ENCODE peak calls at places on chromosomes 4 and X, in eight cellular contexts. N, A, B, I, S, K, C and O are unnamed samples.

GRCh38 chr4:1246111-1246881 is 2.6 kb downstream of the CTBP1 start:
- DNase-seq in N (no peak), A (peak), B (no peak), I (no peak), S (no peak), K (no peak), C (peak), O (peak)

GRCh38 chr4:865121-865465 is 39.2 kb upstream of the CPLX1 start:
- DNase-seq in N (no peak), A (no peak), B (no peak), I (no peak), S (no peak), K (no peak), C (no peak), O (no peak)

GRCh38 chr4:132297346-132297745 is 851.7 kb upstream of the PCDH10 start:
- DNase-seq in N (no peak), A (no peak), B (no peak), I (no peak), S (no peak), K (peak), C (no peak), O (no peak)

GRCh38 chrX:1592128-1592862 is 891 bp downstream of the AKAP17A start:
- DNase-seq in N (peak), A (no peak), B (no peak), I (no peak), S (peak), K (peak), C (no peak), O (peak)

GRCh38 chr4:94412019-94413017 is 39.4 kb upstream of the PDLIM5 start:
- DNase-seq in N (no peak), A (no peak), B (no peak), I (peak), S (no peak), K (peak), C (no peak), O (peak)

GRCh38 chr4:90503677-90504076 is 376.5 kb downstream of the CCSER1 start:
- DNase-seq in N (no peak), A (no peak), B (no peak), I (no peak), S (no peak), K (no peak), C (no peak), O (peak)

GRCh38 chr4:893995-894705 is 38.0 kb downstream of the GAK start:
- DNase-seq in N (no peak), A (no peak), B (no peak), I (no peak), S (no peak), K (no peak), C (no peak), O (no peak)

GRCh38 chr4:52144303-52144849 is 93.3 kb downstream of the SPATA18 start:
- DNase-seq in N (no peak), A (no peak), B (no peak), I (no peak), S (no peak), K (no peak), C (no peak), O (no peak)

GRCh38 chrX:78123190-78123589 is 16.3 kb downstream of the TAF9B start:
- DNase-seq in N (peak), A (no peak), B (no peak), I (no peak), S (no peak), K (peak), C (no peak), O (peak)

GRCh38 chr4:168615294-168615693 is 118.4 kb downstream of the PALLD start:
- DNase-seq in N (no peak), A (no peak), B (no peak), I (peak), S (no peak), K (no peak), C (no peak), O (peak)

GRCh38 chrX:119871245-119871598 is 311 bp downstream of the RNF113A start:
- DNase-seq in N (no peak), A (no peak), B (peak), I (no peak), S (no peak), K (no peak), C (no peak), O (no peak)

GRCh38 chr4:139956436-139957107 is 197.4 kb downstream of the MAML3 start:
- DNase-seq in N (no peak), A (no peak), B (no peak), I (no peak), S (no peak), K (no peak), C (no peak), O (no peak)

GRCh38 chr4:70940134-70940533 is 38.0 kb downstream of the MOB1B start:
- DNase-seq in N (no peak), A (no peak), B (no peak), I (no peak), S (no peak), K (no peak), C (no peak), O (no peak)

GRCh38 chr4:112523764-112524505 is 8.0 kb upstream of the NEUROG2 start:
- DNase-seq in N (peak), A (no peak), B (no peak), I (no peak), S (peak), K (no peak), C (peak), O (peak)

GRCh38 chr4:48960988-48961635 is 25.0 kb upstream of the CWH43 start:
- DNase-seq in N (no peak), A (no peak), B (no peak), I (no peak), S (no peak), K (no peak), C (no peak), O (no peak)

GRCh38 chrX:151370906-151371305 is 26.1 kb upstream of the VMA21 start:
- DNase-seq in N (peak), A (no peak), B (no peak), I (no peak), S (no peak), K (peak), C (no peak), O (no peak)

GRCh38 chr4:335515-335914 is 2.1 kb upstream of the ZNF141 start:
- DNase-seq in N (no peak), A (no peak), B (no peak), I (no peak), S (no peak), K (no peak), C (no peak), O (peak)

GRCh38 chrX:95063554-95063953 is 1389.5 kb downstream of the FAM133A start:
- DNase-seq in N (no peak), A (no peak), B (no peak), I (no peak), S (no peak), K (peak), C (no peak), O (peak)

GRCh38 chrX:5113128-5113527 is 1115.5 kb downstream of the NLGN4X start:
- DNase-seq in N (no peak), A (no peak), B (no peak), I (no peak), S (no peak), K (peak), C (no peak), O (peak)

GRCh38 chr4:152938237-152938969 is 2.3 kb downstream of the FHDC1 start:
- DNase-seq in N (no peak), A (no peak), B (no peak), I (no peak), S (no peak), K (no peak), C (no peak), O (no peak)

GRCh38 chr4:184417802-184418511 is 56.4 kb downstream of the IRF2 start:
- DNase-seq in N (peak), A (no peak), B (peak), I (peak), S (peak), K (peak), C (no peak), O (peak)

GRCh38 chr4:16025268-16025667 is 58.6 kb downstream of the PROM1 start:
- DNase-seq in N (no peak), A (no peak), B (no peak), I (no peak), S (no peak), K (no peak), C (no peak), O (no peak)

GRCh38 chr4:113113151-113113550 is 63.7 kb downstream of the ANK2 start:
- DNase-seq in N (no peak), A (no peak), B (no peak), I (no peak), S (no peak), K (no peak), C (no peak), O (no peak)

GRCh38 chr4:5186584-5187170 is 135.4 kb downstream of the STK32B start:
- DNase-seq in N (no peak), A (no peak), B (no peak), I (no peak), S (no peak), K (no peak), C (peak), O (no peak)

GRCh38 chr4:28481565-28481964 is 1620.9 kb downstream of the STIM2 start:
- DNase-seq in N (no peak), A (no peak), B (no peak), I (no peak), S (no peak), K (no peak), C (no peak), O (peak)

GRCh38 chr4:43968041-43968440 is 480.6 kb downstream of the KCTD8 start:
- DNase-seq in N (no peak), A (no peak), B (no peak), I (no peak), S (no peak), K (no peak), C (no peak), O (no peak)

GRCh38 chr4:158211288-158211687 is 1.0 kb downstream of the TMEM144 start:
- DNase-seq in N (no peak), A (no peak), B (no peak), I (no peak), S (no peak), K (no peak), C (no peak), O (no peak)

GRCh38 chrX:46792826-46793195 is 33.9 kb upstream of the SLC9A7 start:
- DNase-seq in N (no peak), A (no peak), B (no peak), I (no peak), S (no peak), K (no peak), C (no peak), O (no peak)

GRCh38 chr4:158884280-158884679 is 115.5 kb downstream of the FNIP2 start:
- DNase-seq in N (no peak), A (no peak), B (no peak), I (no peak), S (no peak), K (no peak), C (no peak), O (no peak)

GRCh38 chr4:125388653-125389052 is 73.9 kb downstream of the FAT4 start:
- DNase-seq in N (no peak), A (no peak), B (no peak), I (no peak), S (no peak), K (no peak), C (no peak), O (peak)

GRCh38 chrX:119690921-119691716 is 1.8 kb downstream of the SEPTIN6 start:
- DNase-seq in N (peak), A (no peak), B (no peak), I (no peak), S (peak), K (no peak), C (no peak), O (no peak)

GRCh38 chr4:39062094-39062493 is at the start of gene KLHL5:
- DNase-seq in N (no peak), A (no peak), B (no peak), I (no peak), S (no peak), K (no peak), C (no peak), O (no peak)

GRCh38 chr4:169059294-169060201 is 49.5 kb upstream of the CBR4 start:
- DNase-seq in N (no peak), A (peak), B (no peak), I (no peak), S (no peak), K (no peak), C (peak), O (no peak)

GRCh38 chrX:113594504-113594903 is 753.9 kb upstream of the AMOT start:
- DNase-seq in N (no peak), A (no peak), B (no peak), I (no peak), S (no peak), K (peak), C (no peak), O (peak)